ENCODE peak calls at places on chromosomes 1 and 21, in seven cellular contexts. One of them, this sample, is unnamed.

GRCh38 chr1:30928789-30929134 is 20.2 kb upstream of the SDC3 start:
- DNase-seq in OCI-M1: no peak
- DNase-seq in fibroblast of gingiva: no peak
- DNase-seq in activated T-cell treated with anti-CD3 and anti-CD28 coated beads, Interleukin-2, amount 50 U/mL, for 72 hours: no peak
- DNase-seq in activated CD4-positive, CD25-positive, alpha-beta regulatory T cell: no peak
- DNase-seq in amygdala: no peak
- DNase-seq in KBM-7: no peak
- DNase-seq in this sample: no peak

GRCh38 chr1:170071378-170071777 is 3.1 kb downstream of the KIFAP3 start:
- DNase-seq in amygdala: no peak
- DNase-seq in OCI-M1: peak
- DNase-seq in activated T-cell treated with anti-CD3 and anti-CD28 coated beads, Interleukin-2, amount 50 U/mL, for 72 hours: no peak
- DNase-seq in KBM-7: no peak
- DNase-seq in fibroblast of gingiva: no peak
- DNase-seq in activated CD4-positive, CD25-positive, alpha-beta regulatory T cell: no peak
- DNase-seq in this sample: no peak

GRCh38 chr21:46065215-46065992 is 32.5 kb upstream of the COL6A2 start:
- DNase-seq in KBM-7: peak
- DNase-seq in fibroblast of gingiva: peak
- DNase-seq in activated CD4-positive, CD25-positive, alpha-beta regulatory T cell: no peak
- DNase-seq in OCI-M1: no peak
- DNase-seq in amygdala: no peak
- DNase-seq in activated T-cell treated with anti-CD3 and anti-CD28 coated beads, Interleukin-2, amount 50 U/mL, for 72 hours: no peak
- DNase-seq in this sample: no peak

GRCh38 chr1:53644909-53645689 is 93.9 kb downstream of the GLIS1 start:
- DNase-seq in fibroblast of gingiva: peak
- DNase-seq in activated CD4-positive, CD25-positive, alpha-beta regulatory T cell: no peak
- DNase-seq in activated T-cell treated with anti-CD3 and anti-CD28 coated beads, Interleukin-2, amount 50 U/mL, for 72 hours: no peak
- DNase-seq in amygdala: no peak
- DNase-seq in KBM-7: no peak
- DNase-seq in OCI-M1: no peak
- DNase-seq in this sample: no peak

GRCh38 chr1:118928739-118929554 is 59.2 kb downstream of the TBX15 start:
- DNase-seq in KBM-7: peak
- DNase-seq in amygdala: no peak
- DNase-seq in fibroblast of gingiva: no peak
- DNase-seq in activated T-cell treated with anti-CD3 and anti-CD28 coated beads, Interleukin-2, amount 50 U/mL, for 72 hours: peak
- DNase-seq in activated CD4-positive, CD25-positive, alpha-beta regulatory T cell: no peak
- DNase-seq in OCI-M1: peak
- DNase-seq in this sample: no peak

GRCh38 chr1:174258148-174258550 is 98.8 kb downstream of the RABGAP1L start:
- DNase-seq in activated T-cell treated with anti-CD3 and anti-CD28 coated beads, Interleukin-2, amount 50 U/mL, for 72 hours: peak
- DNase-seq in fibroblast of gingiva: peak
- DNase-seq in KBM-7: peak
- DNase-seq in OCI-M1: peak
- DNase-seq in amygdala: no peak
- DNase-seq in activated CD4-positive, CD25-positive, alpha-beta regulatory T cell: no peak
- DNase-seq in this sample: no peak

GRCh38 chr1:204319462-204319861 is 40.3 kb downstream of the PLEKHA6 start:
- DNase-seq in amygdala: no peak
- DNase-seq in activated T-cell treated with anti-CD3 and anti-CD28 coated beads, Interleukin-2, amount 50 U/mL, for 72 hours: no peak
- DNase-seq in fibroblast of gingiva: peak
- DNase-seq in activated CD4-positive, CD25-positive, alpha-beta regulatory T cell: no peak
- DNase-seq in OCI-M1: no peak
- DNase-seq in KBM-7: no peak
- DNase-seq in this sample: no peak

GRCh38 chr1:234322979-234323378 is 50.3 kb upstream of the COA6 start:
- DNase-seq in activated T-cell treated with anti-CD3 and anti-CD28 coated beads, Interleukin-2, amount 50 U/mL, for 72 hours: peak
- DNase-seq in fibroblast of gingiva: no peak
- DNase-seq in OCI-M1: peak
- DNase-seq in KBM-7: peak
- DNase-seq in amygdala: no peak
- DNase-seq in activated CD4-positive, CD25-positive, alpha-beta regulatory T cell: no peak
- DNase-seq in this sample: no peak

GRCh38 chr1:12028957-12029511 is 9.7 kb downstream of the MIIP start:
- DNase-seq in activated T-cell treated with anti-CD3 and anti-CD28 coated beads, Interleukin-2, amount 50 U/mL, for 72 hours: no peak
- DNase-seq in amygdala: no peak
- DNase-seq in KBM-7: no peak
- DNase-seq in fibroblast of gingiva: no peak
- DNase-seq in activated CD4-positive, CD25-positive, alpha-beta regulatory T cell: no peak
- DNase-seq in OCI-M1: no peak
- DNase-seq in this sample: no peak

GRCh38 chr1:59290173-59290954 is 6.5 kb upstream of the FGGY start:
- DNase-seq in fibroblast of gingiva: peak
- DNase-seq in activated CD4-positive, CD25-positive, alpha-beta regulatory T cell: no peak
- DNase-seq in OCI-M1: peak
- DNase-seq in KBM-7: peak
- DNase-seq in activated T-cell treated with anti-CD3 and anti-CD28 coated beads, Interleukin-2, amount 50 U/mL, for 72 hours: peak
- DNase-seq in amygdala: no peak
- DNase-seq in this sample: no peak

GRCh38 chr1:36224537-36225297 is 474 bp downstream of the THRAP3 start:
- DNase-seq in activated CD4-positive, CD25-positive, alpha-beta regulatory T cell: peak
- DNase-seq in KBM-7: peak
- DNase-seq in fibroblast of gingiva: peak
- DNase-seq in amygdala: no peak
- DNase-seq in activated T-cell treated with anti-CD3 and anti-CD28 coated beads, Interleukin-2, amount 50 U/mL, for 72 hours: no peak
- DNase-seq in OCI-M1: peak
- DNase-seq in this sample: no peak

GRCh38 chr1:32900956-32901822 is at the start of gene TMEM54:
- DNase-seq in amygdala: no peak
- DNase-seq in activated T-cell treated with anti-CD3 and anti-CD28 coated beads, Interleukin-2, amount 50 U/mL, for 72 hours: peak
- DNase-seq in activated CD4-positive, CD25-positive, alpha-beta regulatory T cell: no peak
- DNase-seq in OCI-M1: no peak
- DNase-seq in KBM-7: no peak
- DNase-seq in fibroblast of gingiva: peak
- DNase-seq in this sample: no peak

GRCh38 chr1:81126989-81127571 is 673.7 kb upstream of the ADGRL2 start:
- DNase-seq in amygdala: no peak
- DNase-seq in OCI-M1: no peak
- DNase-seq in fibroblast of gingiva: peak
- DNase-seq in KBM-7: no peak
- DNase-seq in activated T-cell treated with anti-CD3 and anti-CD28 coated beads, Interleukin-2, amount 50 U/mL, for 72 hours: no peak
- DNase-seq in activated CD4-positive, CD25-positive, alpha-beta regulatory T cell: no peak
- DNase-seq in this sample: no peak

GRCh38 chr1:206676499-206676898 is 8.2 kb upstream of the MAPKAPK2 start:
- DNase-seq in activated CD4-positive, CD25-positive, alpha-beta regulatory T cell: no peak
- DNase-seq in KBM-7: no peak
- DNase-seq in OCI-M1: no peak
- DNase-seq in amygdala: no peak
- DNase-seq in activated T-cell treated with anti-CD3 and anti-CD28 coated beads, Interleukin-2, amount 50 U/mL, for 72 hours: no peak
- DNase-seq in fibroblast of gingiva: no peak
- DNase-seq in this sample: no peak

GRCh38 chr1:94142583-94142982 is 21.6 kb upstream of the ABCA4 start:
- DNase-seq in OCI-M1: no peak
- DNase-seq in activated T-cell treated with anti-CD3 and anti-CD28 coated beads, Interleukin-2, amount 50 U/mL, for 72 hours: no peak
- DNase-seq in fibroblast of gingiva: no peak
- DNase-seq in amygdala: no peak
- DNase-seq in KBM-7: no peak
- DNase-seq in activated CD4-positive, CD25-positive, alpha-beta regulatory T cell: no peak
- DNase-seq in this sample: no peak

GRCh38 chr1:17795836-17796645 is 40.9 kb downstream of the ACTL8 start:
- DNase-seq in KBM-7: no peak
- DNase-seq in fibroblast of gingiva: no peak
- DNase-seq in activated CD4-positive, CD25-positive, alpha-beta regulatory T cell: no peak
- DNase-seq in amygdala: no peak
- DNase-seq in activated T-cell treated with anti-CD3 and anti-CD28 coated beads, Interleukin-2, amount 50 U/mL, for 72 hours: no peak
- DNase-seq in OCI-M1: no peak
- DNase-seq in this sample: no peak

GRCh38 chr1:29444081-29444715 is 207.9 kb downstream of the PTPRU start:
- DNase-seq in activated T-cell treated with anti-CD3 and anti-CD28 coated beads, Interleukin-2, amount 50 U/mL, for 72 hours: no peak
- DNase-seq in OCI-M1: no peak
- DNase-seq in fibroblast of gingiva: no peak
- DNase-seq in activated CD4-positive, CD25-positive, alpha-beta regulatory T cell: no peak
- DNase-seq in KBM-7: no peak
- DNase-seq in amygdala: no peak
- DNase-seq in this sample: no peak

GRCh38 chr1:204359474-204360255 is at the start of gene PLEKHA6:
- DNase-seq in fibroblast of gingiva: no peak
- DNase-seq in OCI-M1: peak
- DNase-seq in activated T-cell treated with anti-CD3 and anti-CD28 coated beads, Interleukin-2, amount 50 U/mL, for 72 hours: peak
- DNase-seq in KBM-7: no peak
- DNase-seq in amygdala: peak
- DNase-seq in activated CD4-positive, CD25-positive, alpha-beta regulatory T cell: no peak
- DNase-seq in this sample: peak

GRCh38 chr1:156882543-156882942 is 11.0 kb upstream of the PEAR1 start:
- DNase-seq in amygdala: no peak
- DNase-seq in activated CD4-positive, CD25-positive, alpha-beta regulatory T cell: no peak
- DNase-seq in fibroblast of gingiva: no peak
- DNase-seq in OCI-M1: peak
- DNase-seq in activated T-cell treated with anti-CD3 and anti-CD28 coated beads, Interleukin-2, amount 50 U/mL, for 72 hours: no peak
- DNase-seq in KBM-7: no peak
- DNase-seq in this sample: no peak

GRCh38 chr1:209626633-209627348 is 25.4 kb downstream of the LAMB3 start:
- DNase-seq in KBM-7: no peak
- DNase-seq in fibroblast of gingiva: no peak
- DNase-seq in amygdala: no peak
- DNase-seq in activated CD4-positive, CD25-positive, alpha-beta regulatory T cell: no peak
- DNase-seq in activated T-cell treated with anti-CD3 and anti-CD28 coated beads, Interleukin-2, amount 50 U/mL, for 72 hours: no peak
- DNase-seq in OCI-M1: peak
- DNase-seq in this sample: no peak

GRCh38 chr1:158248771-158249170 is 5.5 kb upstream of the CD1A start:
- DNase-seq in activated CD4-positive, CD25-positive, alpha-beta regulatory T cell: no peak
- DNase-seq in OCI-M1: peak
- DNase-seq in activated T-cell treated with anti-CD3 and anti-CD28 coated beads, Interleukin-2, amount 50 U/mL, for 72 hours: no peak
- DNase-seq in fibroblast of gingiva: no peak
- DNase-seq in KBM-7: peak
- DNase-seq in amygdala: no peak
- DNase-seq in this sample: no peak

GRCh38 chr1:207873055-207873890 is 37.7 kb downstream of the CD34 start:
- DNase-seq in KBM-7: peak
- DNase-seq in fibroblast of gingiva: no peak
- DNase-seq in activated CD4-positive, CD25-positive, alpha-beta regulatory T cell: no peak
- DNase-seq in amygdala: no peak
- DNase-seq in OCI-M1: peak
- DNase-seq in activated T-cell treated with anti-CD3 and anti-CD28 coated beads, Interleukin-2, amount 50 U/mL, for 72 hours: peak
- DNase-seq in this sample: no peak

GRCh38 chr1:229889031-229889517 is 178.0 kb upstream of the GALNT2 start:
- DNase-seq in KBM-7: no peak
- DNase-seq in activated CD4-positive, CD25-positive, alpha-beta regulatory T cell: no peak
- DNase-seq in activated T-cell treated with anti-CD3 and anti-CD28 coated beads, Interleukin-2, amount 50 U/mL, for 72 hours: no peak
- DNase-seq in OCI-M1: no peak
- DNase-seq in amygdala: no peak
- DNase-seq in fibroblast of gingiva: no peak
- DNase-seq in this sample: no peak

GRCh38 chr1:228460830-228461229 is 26.4 kb upstream of the RNF187 start:
- DNase-seq in fibroblast of gingiva: no peak
- DNase-seq in activated CD4-positive, CD25-positive, alpha-beta regulatory T cell: no peak
- DNase-seq in KBM-7: no peak
- DNase-seq in activated T-cell treated with anti-CD3 and anti-CD28 coated beads, Interleukin-2, amount 50 U/mL, for 72 hours: no peak
- DNase-seq in OCI-M1: no peak
- DNase-seq in amygdala: no peak
- DNase-seq in this sample: no peak

GRCh38 chr1:213374369-213374768 is 323.3 kb downstream of the RPS6KC1 start:
- DNase-seq in KBM-7: peak
- DNase-seq in OCI-M1: peak
- DNase-seq in amygdala: peak
- DNase-seq in activated T-cell treated with anti-CD3 and anti-CD28 coated beads, Interleukin-2, amount 50 U/mL, for 72 hours: peak
- DNase-seq in fibroblast of gingiva: peak
- DNase-seq in activated CD4-positive, CD25-positive, alpha-beta regulatory T cell: no peak
- DNase-seq in this sample: no peak

GRCh38 chr1:197637406-197637805 is 137.9 kb downstream of the DENND1B start:
- DNase-seq in activated T-cell treated with anti-CD3 and anti-CD28 coated beads, Interleukin-2, amount 50 U/mL, for 72 hours: no peak
- DNase-seq in OCI-M1: no peak
- DNase-seq in KBM-7: no peak
- DNase-seq in amygdala: no peak
- DNase-seq in activated CD4-positive, CD25-positive, alpha-beta regulatory T cell: no peak
- DNase-seq in fibroblast of gingiva: no peak
- DNase-seq in this sample: no peak

GRCh38 chr1:11158720-11159321 is 30.3 kb upstream of the ANGPTL7 start:
- DNase-seq in activated T-cell treated with anti-CD3 and anti-CD28 coated beads, Interleukin-2, amount 50 U/mL, for 72 hours: no peak
- DNase-seq in amygdala: no peak
- DNase-seq in activated CD4-positive, CD25-positive, alpha-beta regulatory T cell: no peak
- DNase-seq in OCI-M1: no peak
- DNase-seq in KBM-7: no peak
- DNase-seq in fibroblast of gingiva: peak
- DNase-seq in this sample: no peak

This sample was measured in hypothalamus.